ENCODE peak calls at places on chromosomes 12 and 14, in five cellular contexts. I is tibial artery, A is lower lobe of right lung, F is NT2/D1, V is neural progenitor cell. L is an unnamed sample. For H3K4me1, the result is how much of the 10 kb centered on the place peaks cover.

GRCh38 chr12:107159384-107159900 is 66.1 kb upstream of the CRY1 start:
- DNase-seq in I (no peak), A (no peak), F (no peak), V (no peak), L (no peak)

GRCh38 chr14:65531148-65531547 is 118.6 kb downstream of the FUT8 start:
- DNase-seq in I (no peak), A (no peak), F (no peak), V (no peak), L (no peak)

GRCh38 chr14:54446201-54446693 is 5.1 kb upstream of the CNIH1 start:
- DNase-seq in I (no peak), A (peak), F (no peak), V (no peak), L (no peak)

GRCh38 chr12:48765753-48766162 is 23.1 kb downstream of the ADCY6 start:
- DNase-seq in I (no peak), A (no peak), F (no peak), V (no peak), L (peak)

GRCh38 chr14:36556811-36557433 is 25.5 kb downstream of the NKX2-8 start:
- DNase-seq in I (no peak), A (no peak), F (no peak), V (peak), L (no peak)

GRCh38 chr12:127745466-127746220 is 521.3 kb upstream of the TMEM132C start:
- DNase-seq in I (no peak), A (no peak), F (no peak), V (no peak), L (no peak)

GRCh38 chr12:108156717-108157116 is 27.6 kb downstream of the WSCD2 start:
- DNase-seq in I (no peak), A (no peak), F (no peak), V (no peak), L (no peak)

GRCh38 chr14:75144944-75145343 is 18.1 kb upstream of the NEK9 start:
- DNase-seq in I (peak), A (no peak), F (no peak), V (no peak), L (no peak)

GRCh38 chr14:77612011-77612620 is 4.3 kb downstream of the SPTLC2 start:
- DNase-seq in I (no peak), A (no peak), F (no peak), V (no peak), L (no peak)

GRCh38 chr14:106802413-106803364 is 1276.3 kb downstream of the TMEM121 start:
- DNase-seq in I (no peak), A (no peak), F (no peak), V (no peak), L (no peak)

GRCh38 chr12:9391751-9392240 is 183.6 kb upstream of the PZP start:
- DNase-seq in I (no peak), A (no peak), F (no peak), V (peak), L (no peak)

GRCh38 chr12:113231275-113232231 is 10.3 kb downstream of the TPCN1 start:
- DNase-seq in I (peak), A (no peak), F (peak), V (no peak), L (peak)

GRCh38 chr12:63822352-63822751 is 22.1 kb upstream of the SRGAP1 start:
- DNase-seq in I (no peak), A (no peak), F (no peak), V (no peak), L (no peak)

GRCh38 chr12:85468356-85469157 is 188.5 kb downstream of the ALX1 start:
- DNase-seq in I (no peak), A (peak), F (peak), V (peak), L (peak)

GRCh38 chr14:81400852-81401251 is 728 bp upstream of the STON2 start:
- DNase-seq in I (peak), A (peak), F (no peak), V (peak), L (no peak)

GRCh38 chr12:112170971-112171596 is 45.7 kb downstream of the TRAFD1 start:
- DNase-seq in I (no peak), A (no peak), F (no peak), V (no peak), L (no peak)

GRCh38 chr12:65824314-65824563 is at the start of gene HMGA2:
- DNase-seq in I (peak), A (peak), F (no peak), V (no peak), L (no peak)

GRCh38 chr12:26091837-26092236 is 33.0 kb downstream of the BHLHE41 start:
- DNase-seq in I (no peak), A (no peak), F (no peak), V (peak), L (no peak)

GRCh38 chr14:24883571-24883970 is 166.4 kb downstream of the STXBP6 start:
- DNase-seq in I (no peak), A (no peak), F (no peak), V (no peak), L (no peak)

GRCh38 chr12:1533205-1533601 is 61.2 kb downstream of the FBXL14 start:
- DNase-seq in I (no peak), A (no peak), F (no peak), V (no peak), L (no peak)

GRCh38 chr12:31590730-31591307 is at the start of gene DENND5B:
- DNase-seq in I (peak), A (peak), F (no peak), V (peak), L (peak)

GRCh38 chr12:25404955-25405354 is 148.1 kb downstream of the LMNTD1 start:
- DNase-seq in I (no peak), A (no peak), F (no peak), V (peak), L (no peak)

GRCh38 chr12:19002192-19002591 is 127.3 kb upstream of the PLEKHA5 start:
- DNase-seq in I (no peak), A (no peak), F (no peak), V (no peak), L (no peak)

GRCh38 chr12:98320026-98320425 is 195.4 kb upstream of the TMPO start:
- DNase-seq in I (no peak), A (no peak), F (no peak), V (no peak), L (no peak)

GRCh38 chr14:93683241-93683640 is 105.0 kb downstream of the PRIMA1 start:
- DNase-seq in I (no peak), A (no peak), F (no peak), V (peak), L (no peak)

GRCh38 chr12:56151672-56152131 is 685 bp upstream of the MYL6B start:
- DNase-seq in I (no peak), A (peak), F (peak), V (peak), L (peak)

GRCh38 chr12:4274960-4275868 is 1.7 kb downstream of the CCND2 start:
- DNase-seq in I (no peak), A (no peak), F (no peak), V (peak), L (no peak)
- H3K4me1 ChIP-seq in I (half or more), A (half or more), F (under half), V (under half), L (under half)

GRCh38 chr12:45235087-45236025 is 19.5 kb downstream of the ANO6 start:
- DNase-seq in I (no peak), A (peak), F (peak), V (peak), L (no peak)
- H3K4me1 ChIP-seq in I (under half), A (half or more), F (under half), V (under half), L (under half)

DNA sequence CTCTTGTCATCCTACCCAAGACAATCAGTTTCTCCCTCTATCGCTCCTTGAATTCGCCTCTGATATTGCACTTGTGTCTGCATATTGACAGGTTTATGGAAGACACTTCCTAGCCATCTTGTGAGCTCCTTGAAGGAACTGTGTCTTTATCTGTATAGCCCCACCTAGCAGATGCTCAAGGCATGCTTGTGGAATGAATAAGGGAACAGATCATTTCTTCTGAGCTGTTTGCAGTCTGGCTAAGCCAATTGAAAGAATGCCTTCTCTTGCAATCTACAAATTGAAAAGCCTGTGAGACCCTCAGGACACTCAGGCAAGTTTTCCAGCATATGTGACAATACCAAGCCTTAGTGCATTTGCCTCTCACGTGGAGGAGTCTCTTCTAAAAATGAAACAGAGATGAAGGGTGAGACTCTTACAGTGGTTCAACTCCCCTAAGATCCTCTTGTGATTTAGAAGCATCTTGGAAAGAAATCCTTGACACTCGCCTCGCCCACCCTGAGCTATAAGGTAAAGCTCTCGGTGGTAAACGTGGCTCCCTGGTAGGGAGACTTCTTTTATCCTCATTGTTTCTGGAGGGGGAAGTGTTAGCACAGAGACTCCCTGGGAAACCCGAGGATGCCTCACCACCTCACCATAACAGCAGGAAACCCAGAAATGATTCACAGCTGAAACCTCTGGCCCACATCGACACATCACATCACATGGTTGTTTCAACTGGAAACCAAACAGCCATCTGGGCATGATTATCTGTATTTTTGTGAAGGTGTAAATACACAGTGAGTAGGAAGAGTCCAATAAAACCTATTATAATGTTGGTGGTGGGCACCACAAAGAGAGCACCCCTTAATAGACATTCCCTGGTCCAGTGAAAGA is 112.3 kb upstream of the BCL2L14 start:
- DNase-seq in I (no peak), A (no peak), F (no peak), V (no peak), L (no peak)
- H3K4me1 ChIP-seq in I (under half), A (under half), F (under half), V (under half), L (under half)

GRCh38 chr14:63991833-63992232 is 139.0 kb downstream of the SYNE2 start:
- DNase-seq in I (no peak), A (no peak), F (no peak), V (no peak), L (no peak)
- H3K4me1 ChIP-seq in I (under half), A (under half), F (under half), V (under half), L (under half)

GRCh38 chr14:86404425-86404824 is 874.5 kb downstream of the FLRT2 start:
- DNase-seq in I (no peak), A (no peak), F (no peak), V (no peak), L (no peak)
- H3K4me1 ChIP-seq in I (under half), A (under half), F (under half), V (under half), L (under half)

GRCh38 chr14:73744175-73744867 is 30.1 kb upstream of the PNMA1 start:
- DNase-seq in I (no peak), A (no peak), F (no peak), V (no peak), L (peak)

GRCh38 chr14:73744874-73745529 is 30.8 kb upstream of the PNMA1 start:
- DNase-seq in I (no peak), A (peak), F (no peak), V (no peak), L (peak)

GRCh38 chr14:73741876-73742519 is 27.8 kb upstream of the PNMA1 start:
- DNase-seq in I (no peak), A (no peak), F (no peak), V (no peak), L (peak)

GRCh38 chr14:73742520-73743238 is 28.5 kb upstream of the PNMA1 start:
- DNase-seq in I (no peak), A (no peak), F (no peak), V (no peak), L (no peak)

DNA sequence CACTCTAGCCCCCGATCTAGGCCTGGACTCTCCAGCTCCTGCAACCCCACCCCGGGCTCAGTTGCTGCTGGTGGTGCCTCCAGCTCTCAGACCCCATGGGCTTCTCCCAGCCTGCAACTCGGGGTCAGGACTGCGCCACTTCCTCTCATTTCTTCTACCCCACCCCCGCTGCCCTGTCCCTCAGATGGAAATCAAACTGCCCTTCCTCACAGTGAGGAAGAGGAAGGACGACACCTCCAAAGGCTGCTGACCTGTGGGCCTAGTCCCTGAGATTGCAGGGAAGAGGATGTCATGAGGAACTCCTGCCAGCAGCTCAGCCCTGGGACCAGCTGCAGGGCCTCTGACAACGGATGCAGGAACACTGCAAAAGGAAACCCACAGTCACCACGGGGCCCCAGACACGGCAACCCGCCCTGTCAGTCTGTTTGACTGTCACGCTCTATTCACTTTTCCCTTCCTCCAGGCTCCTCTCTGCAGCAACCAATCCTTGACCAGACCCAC is 29.3 kb upstream of the PNMA1 start:
- DNase-seq in I (no peak), A (peak), F (no peak), V (no peak), L (peak)
- H3K4me1 ChIP-seq in I (half or more), A (half or more), F (under half), V (under half), L (half or more)

DNA sequence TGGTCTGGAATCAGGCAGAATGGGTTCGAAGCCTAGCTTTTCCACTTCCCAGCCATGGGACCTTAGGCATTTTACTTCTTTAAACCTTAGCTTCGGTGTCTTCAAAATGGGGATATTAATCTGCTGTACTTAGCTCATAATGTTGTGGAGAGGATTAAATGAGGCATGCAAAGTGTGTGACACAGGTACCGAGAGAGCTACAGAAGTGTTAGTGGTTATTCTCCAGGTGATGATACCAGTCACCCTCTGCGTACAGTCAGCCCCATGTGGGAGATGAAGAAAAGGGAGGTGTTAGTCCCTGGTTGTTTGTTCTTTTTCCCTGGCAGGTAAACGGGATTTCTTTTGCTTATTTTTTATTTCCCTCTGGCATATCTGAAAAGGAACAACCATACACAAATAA is 212.1 kb downstream of the PHLDA1 start:
- DNase-seq in I (no peak), A (no peak), F (no peak), V (no peak), L (no peak)
- H3K4me1 ChIP-seq in I (under half), A (under half), F (under half), V (under half), L (under half)

L was measured in kidney.